ENCODE peak calls at places on chromosomes 11 and 22, in four cellular contexts. H, Z, Y and J are unnamed samples.

GRCh38 chr11:73538381-73538872 is 59.5 kb downstream of the FAM168A start:
- DNase-seq in H (peak; percentile 58), Y (no peak), Z (no peak), J (peak; percentile 31)

GRCh38 chr11:104837969-104838639 is 60.2 kb downstream of the CASP12 start:
- DNase-seq in Y (no peak), Z (no peak), H (no peak), J (no peak)

GRCh38 chr11:120240866-120241265 is 926 bp downstream of the POU2F3 start:
- DNase-seq in Y (no peak), H (no peak), Z (no peak), J (no peak)

GRCh38 chr11:65882191-65883057 is 2.8 kb downstream of the CTSW start:
- DNase-seq in H (no peak), Y (no peak), Z (no peak), J (no peak)

GRCh38 chr11:73729594-73730206 is 31.2 kb downstream of the RAB6A start:
- DNase-seq in H (no peak), Y (peak; percentile 36), Z (no peak), J (peak; percentile 38)

GRCh38 chr11:27904358-27905055 is 203.4 kb downstream of the KIF18A start:
- DNase-seq in H (no peak), Y (peak; percentile 9), Z (no peak), J (no peak)

GRCh38 chr22:42996646-42997365 is 18.1 kb downstream of the PACSIN2 start:
- DNase-seq in Y (no peak), H (no peak), Z (no peak), J (no peak)

GRCh38 chr22:49663823-49664222 is 163.8 kb downstream of the BRD1 start:
- DNase-seq in H (no peak), Y (no peak), Z (no peak), J (no peak)

GRCh38 chr11:18748766-18749375 is 22.9 kb upstream of the IGSF22 start:
- DNase-seq in Z (no peak), H (no peak), Y (no peak), J (no peak)

GRCh38 chr11:61061081-61061826 is 41.0 kb upstream of the CD5 start:
- DNase-seq in Z (no peak), H (peak; percentile 77), Y (no peak), J (peak; percentile 94)

GRCh38 chr11:34354782-34355181 is 3.0 kb downstream of the ABTB2 start:
- DNase-seq in Y (peak; percentile 48), H (no peak), Z (no peak), J (no peak)

GRCh38 chr11:1564535-1565172 is 7.4 kb downstream of the DUSP8 start:
- DNase-seq in H (no peak), Z (no peak), Y (peak; percentile 38), J (no peak)

GRCh38 chr11:1473786-1474185 is 12.8 kb downstream of the MOB2 start:
- DNase-seq in Y (no peak), Z (no peak), H (no peak), J (no peak)

GRCh38 chr11:112165049-112165448 is 1.2 kb upstream of the IL18 start:
- DNase-seq in Z (no peak), Y (no peak), H (no peak), J (no peak)

DNA sequence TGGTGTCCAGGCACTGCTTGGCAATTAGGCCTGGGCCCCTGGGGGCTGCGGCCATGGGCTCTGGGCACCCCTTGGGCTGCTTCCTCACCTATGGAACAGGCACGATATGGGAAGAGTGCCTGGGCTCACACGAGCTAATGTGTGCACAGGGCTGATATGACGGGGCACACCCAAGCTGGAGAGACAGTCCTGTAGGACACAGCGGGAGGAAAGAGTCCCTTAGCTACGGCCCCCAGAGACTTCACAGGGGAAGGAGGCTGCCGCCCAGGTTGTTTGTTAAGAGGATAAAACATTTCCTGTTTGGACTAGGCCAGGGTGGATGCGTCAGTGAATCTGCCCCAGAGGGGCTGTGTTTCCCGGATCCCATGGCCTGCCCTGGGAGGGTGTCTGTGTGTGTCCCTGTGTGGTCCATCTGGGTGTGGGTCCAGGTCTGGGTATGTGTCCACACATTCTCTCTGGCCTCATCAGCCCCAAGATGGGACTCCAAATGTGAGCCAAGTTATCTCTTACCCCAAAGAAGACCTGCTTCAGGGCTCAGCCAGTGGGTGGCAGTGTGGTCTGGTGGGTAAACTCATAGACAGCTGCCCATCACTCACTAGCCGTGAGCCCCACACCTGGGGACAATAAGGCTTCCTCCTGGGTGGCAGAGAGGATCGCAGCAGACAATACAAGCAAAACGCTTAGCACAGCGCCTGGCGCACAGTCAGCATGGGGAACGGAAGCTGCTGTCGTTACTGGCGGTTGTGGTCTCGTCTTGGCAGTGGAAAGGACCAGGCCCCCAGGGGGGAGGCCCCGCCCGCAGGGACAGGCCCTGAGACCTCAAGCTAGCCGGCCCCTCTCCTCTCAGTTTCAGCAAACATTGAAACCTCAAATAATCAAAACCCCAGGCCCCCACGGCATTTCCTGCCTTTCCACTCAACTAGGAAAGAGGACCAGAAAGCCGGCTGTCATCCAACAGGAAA is 3.2 kb upstream of the EMID1 start:
- DNase-seq in Z (no peak), H (peak; percentile 93), Y (peak; percentile 24), J (peak; percentile 91)
- TF ChIP-seq CTCF in Z (no peak), H (peak; percentile 15), Y (peak; percentile 35), J (no peak)

GRCh38 chr11:62143727-62144126 is 19.9 kb downstream of the INCENP start:
- DNase-seq in Y (no peak), H (no peak), Z (no peak), J (no peak)
- TF ChIP-seq CTCF in Y (no peak), H (no peak), Z (no peak), J (no peak)

DNA sequence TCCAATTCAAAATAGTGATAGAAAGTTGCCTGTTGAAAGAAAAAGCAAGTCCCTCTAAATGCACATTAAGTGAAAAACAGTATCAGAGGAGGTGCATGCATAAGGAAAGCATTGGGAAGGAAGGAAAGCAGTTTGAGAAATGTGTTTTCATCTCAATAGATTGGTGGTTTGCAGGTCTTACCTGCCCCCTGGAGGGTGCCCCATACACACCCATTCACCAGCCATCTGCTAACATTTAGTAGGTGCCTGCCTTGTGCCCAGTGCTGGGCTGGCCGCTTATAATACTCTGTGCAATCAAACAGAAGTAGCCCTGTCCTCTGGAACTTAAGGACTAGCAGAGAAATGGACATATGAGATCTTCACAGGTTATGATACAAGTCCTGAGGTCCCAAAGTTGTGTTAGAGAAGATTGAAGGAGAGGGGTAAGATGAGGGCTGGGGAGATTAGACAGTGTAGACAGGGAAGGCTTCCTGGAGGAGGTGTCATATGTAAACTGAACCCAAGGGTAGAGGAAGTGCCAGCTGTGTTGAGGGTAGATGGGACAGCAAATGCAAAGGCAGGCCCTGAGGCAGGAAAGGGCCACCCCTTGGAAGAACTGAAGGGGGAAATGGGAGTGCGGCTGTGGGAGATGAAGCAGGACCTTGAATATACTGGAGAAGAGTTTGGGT is 184.2 kb downstream of the MN1 start:
- DNase-seq in H (no peak), Y (peak; percentile 12), Z (no peak), J (no peak)
- TF ChIP-seq CTCF in H (no peak), Y (peak; percentile 5), Z (no peak), J (no peak)

GRCh38 chr11:80122211-80122610 is 681.4 kb upstream of the TENM4 start:
- DNase-seq in Z (no peak), H (no peak), Y (no peak), J (no peak)
- TF ChIP-seq CTCF in Z (no peak), H (no peak), Y (no peak), J (no peak)

GRCh38 chr11:129791515-129791914 is 24.1 kb upstream of the TMEM45B start:
- DNase-seq in Z (no peak), H (no peak), Y (no peak), J (no peak)

GRCh38 chr11:129787518-129787917 is 28.1 kb upstream of the TMEM45B start:
- DNase-seq in H (no peak), Z (no peak), Y (no peak), J (no peak)

GRCh38 chr11:129790131-129790530 is 25.5 kb upstream of the TMEM45B start:
- DNase-seq in Y (no peak), H (no peak), Z (no peak), J (no peak)

GRCh38 chr11:129788278-129788677 is 27.4 kb upstream of the TMEM45B start:
- DNase-seq in Y (no peak), Z (no peak), H (no peak), J (no peak)

DNA sequence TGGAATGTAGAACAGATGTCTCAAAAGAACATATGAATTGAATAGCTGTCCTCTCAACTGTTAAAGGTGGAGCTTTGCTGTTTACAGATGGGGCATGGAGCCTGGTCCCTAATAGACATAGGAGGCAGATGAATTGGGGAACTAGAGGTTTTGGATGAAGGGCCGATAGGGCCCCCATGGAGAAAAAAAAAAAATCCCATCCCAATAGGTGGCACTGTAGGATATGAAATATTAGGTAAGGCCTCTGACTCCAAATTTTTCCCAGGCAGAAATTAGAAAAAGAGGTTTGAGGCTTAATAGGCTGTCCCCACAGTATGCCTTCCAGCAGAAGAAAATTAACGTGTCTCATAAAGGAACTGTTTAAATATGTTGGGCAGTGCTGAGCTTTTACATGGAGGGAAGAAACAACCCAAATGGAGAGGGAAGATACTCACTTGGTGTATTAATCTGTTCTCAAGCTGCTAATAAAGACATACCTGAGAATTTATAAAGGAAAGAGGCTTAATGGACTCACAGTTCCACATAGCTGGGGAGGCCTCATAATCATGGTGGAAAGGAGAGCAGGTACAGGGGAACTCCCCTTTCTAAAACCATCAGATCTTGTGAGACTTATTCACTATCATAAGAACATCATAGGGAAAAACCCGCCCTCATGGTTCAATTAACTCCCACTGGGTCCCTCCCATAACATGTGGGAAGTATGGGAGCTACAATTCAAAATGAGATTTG is 30.1 kb upstream of the TMEM45B start:
- DNase-seq in Y (peak; percentile 8), Z (no peak), H (no peak), J (no peak)
- TF ChIP-seq CTCF in Y (peak; percentile 55), Z (no peak), H (no peak), J (peak; percentile 14)

DNA sequence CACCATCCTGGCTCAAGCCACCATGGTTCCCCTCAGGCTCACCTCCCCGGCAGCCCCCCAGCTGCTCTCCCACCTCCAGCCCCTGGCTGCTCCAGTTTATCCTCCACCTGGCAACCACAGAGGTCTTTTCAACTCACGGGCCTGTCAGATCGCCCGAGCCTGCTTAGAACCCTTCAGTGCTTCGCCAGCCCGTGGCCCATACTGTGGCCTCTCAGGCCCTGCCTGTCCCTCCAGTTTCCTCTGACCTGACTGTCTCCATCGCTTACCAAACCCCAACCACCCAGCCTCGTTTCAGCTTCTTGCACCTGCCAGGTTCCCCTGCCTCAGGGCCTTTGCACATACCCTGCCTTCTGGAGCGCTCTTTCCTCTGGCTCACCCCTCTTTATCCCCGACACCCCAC is 6.9 kb downstream of the KCNC1 start:
- DNase-seq in H (no peak), Y (no peak), Z (no peak), J (no peak)
- TF ChIP-seq CTCF in H (no peak), Y (no peak), Z (no peak), J (no peak)

GRCh38 chr22:35547993-35548761 is 7.5 kb downstream of the RASD2 start:
- DNase-seq in Y (no peak), H (no peak), Z (no peak), J (no peak)
- TF ChIP-seq CTCF in Y (no peak), H (no peak), Z (no peak), J (peak; percentile 14)

DNA sequence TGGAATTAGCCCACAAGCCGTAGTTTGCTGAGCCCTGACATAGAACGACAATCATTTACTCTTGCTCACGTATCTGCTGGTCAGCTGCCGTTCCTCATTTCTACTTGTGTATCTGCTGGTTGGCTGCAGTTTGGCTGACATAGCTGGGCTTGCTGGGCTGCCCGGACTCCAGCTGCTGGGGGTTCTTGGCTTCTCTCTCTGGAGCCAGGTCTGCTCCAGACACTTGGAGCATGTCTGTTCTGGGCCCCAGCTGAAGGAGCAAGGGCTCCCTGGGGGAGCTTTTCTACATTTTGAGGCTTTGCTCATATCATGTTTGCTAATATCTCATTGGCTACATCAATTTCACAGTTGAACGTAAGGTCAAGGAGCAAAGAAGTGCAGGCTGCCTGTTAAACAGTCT is 47.3 kb downstream of the PRDM11 start:
- DNase-seq in H (no peak), Y (no peak), Z (no peak), J (no peak)
- TF ChIP-seq CTCF in H (no peak), Y (no peak), Z (no peak), J (no peak)